ENCODE peak calls at places on chromosomes 13 and 19, in ten cellular contexts. X is CD4-positive, alpha-beta T cell; D is cardiac muscle cell; S is ascending aorta; R is progenitor cell of endocrine pancreas; C is AG09319; V is neural crest cell; Q is mesothelial cell of epicardium; N is body of pancreas; B is mucosa of descending colon. Y is an unnamed sample.

GRCh38 chr13:50156140-50156539 is 140.9 kb downstream of the KCNRG start:
- DNase-seq in C (no peak), B (no peak), Q (no peak), D (peak), N (no peak), X (no peak), S (no peak), R (no peak), V (no peak), Y (no peak)

GRCh38 chr19:47110521-47111080 is 3.0 kb downstream of the ZC3H4 start:
- DNase-seq in B (peak), S (no peak), N (peak), C (no peak), V (no peak), Q (no peak), X (peak), D (no peak), R (no peak), Y (no peak)

GRCh38 chr19:17243854-17244617 is 1.7 kb downstream of the NR2F6 start:
- DNase-seq in R (peak), C (no peak), N (peak), D (peak), X (no peak), V (no peak), S (peak), B (peak), Q (no peak), Y (no peak)

GRCh38 chr13:47798906-47799305 is 202.2 kb downstream of the SUCLA2 start:
- DNase-seq in C (no peak), R (no peak), B (no peak), S (no peak), N (no peak), V (no peak), X (no peak), D (peak), Q (no peak), Y (no peak)

GRCh38 chr13:110301083-110301482 is 5.9 kb downstream of the COL4A1 start:
- DNase-seq in X (no peak), N (no peak), D (no peak), V (no peak), B (no peak), R (no peak), Q (no peak), C (no peak), S (peak), Y (no peak)

GRCh38 chr19:33823341-33823740 is 26.7 kb downstream of the KCTD15 start:
- DNase-seq in R (no peak), C (no peak), V (no peak), X (no peak), Q (no peak), D (no peak), S (peak), B (no peak), N (no peak), Y (no peak)

GRCh38 chr13:21106089-21106488 is 44.7 kb upstream of the LATS2 start:
- DNase-seq in R (no peak), N (no peak), B (no peak), C (no peak), S (peak), D (peak), Q (no peak), V (no peak), X (no peak), Y (no peak)

GRCh38 chr13:96551540-96551939 is 442.7 kb downstream of the OXGR1 start:
- DNase-seq in X (no peak), N (no peak), S (no peak), Q (no peak), B (no peak), D (no peak), C (no peak), V (no peak), R (no peak), Y (no peak)

GRCh38 chr19:16859626-16860025 is 29.2 kb upstream of the F2RL3 start:
- DNase-seq in S (no peak), N (no peak), C (no peak), X (no peak), Q (no peak), B (no peak), D (no peak), R (no peak), V (no peak), Y (no peak)

GRCh38 chr19:6887326-6887725 is at the start of gene ADGRE1:
- DNase-seq in V (no peak), S (no peak), N (no peak), B (no peak), D (no peak), C (no peak), Q (no peak), X (no peak), R (no peak), Y (no peak)

GRCh38 chr13:113112893-113113845 is 7.6 kb downstream of the F7 start:
- DNase-seq in N (no peak), Q (no peak), S (peak), R (peak), C (no peak), X (no peak), D (no peak), B (peak), V (no peak), Y (no peak)

GRCh38 chr13:108919036-108919907 is 289.9 kb downstream of the MYO16 start:
- DNase-seq in B (no peak), V (no peak), S (no peak), D (no peak), C (peak), Q (no peak), R (no peak), X (no peak), N (peak), Y (no peak)

GRCh38 chr13:79966039-79966438 is 374.9 kb downstream of the SPRY2 start:
- DNase-seq in V (no peak), C (no peak), N (no peak), D (peak), Q (no peak), X (no peak), R (no peak), S (no peak), B (no peak), Y (no peak)

GRCh38 chr19:52140077-52140710 is 456 bp upstream of the ZNF616 start:
- DNase-seq in N (no peak), V (no peak), D (no peak), X (no peak), S (no peak), Q (no peak), C (no peak), R (no peak), B (no peak), Y (no peak)

GRCh38 chr13:98484289-98485219 is 92.4 kb downstream of the STK24 start:
- DNase-seq in B (peak), S (peak), X (peak), V (peak), R (peak), D (peak), N (peak), C (peak), Q (no peak), Y (peak)

GRCh38 chr13:100789025-100789424 is 114.4 kb upstream of the TMTC4 start:
- DNase-seq in D (no peak), C (no peak), S (no peak), X (no peak), R (no peak), N (no peak), B (no peak), Q (no peak), V (no peak), Y (no peak)

GRCh38 chr19:1205114-1206062 is at the start of gene STK11:
- DNase-seq in X (peak), B (peak), D (peak), S (peak), C (peak), Q (peak), V (peak), N (peak), R (peak), Y (peak)

GRCh38 chr19:9969688-9969975 is 33.3 kb upstream of the OLFM2 start:
- DNase-seq in C (no peak), V (no peak), Q (no peak), N (no peak), S (no peak), X (no peak), B (no peak), D (no peak), R (no peak), Y (no peak)

GRCh38 chr19:1605236-1606137 is at the start of gene UQCR11:
- DNase-seq in S (peak), Q (peak), D (peak), X (peak), C (peak), R (peak), B (peak), N (peak), V (peak), Y (peak)

GRCh38 chr13:41645313-41645712 is 188.0 kb downstream of the RGCC start:
- DNase-seq in X (no peak), Q (no peak), C (peak), S (peak), R (no peak), D (peak), V (no peak), N (peak), B (no peak), Y (no peak)

GRCh38 chr19:498591-498950 is 2.3 kb downstream of the MADCAM1 start:
- DNase-seq in V (no peak), C (no peak), Q (no peak), D (no peak), N (no peak), X (no peak), R (no peak), B (no peak), S (no peak), Y (no peak)

GRCh38 chr13:99903140-99903539 is 68.4 kb downstream of the ZIC5 start:
- DNase-seq in N (no peak), R (no peak), V (no peak), D (no peak), S (no peak), C (no peak), B (no peak), X (no peak), Q (no peak), Y (no peak)

GRCh38 chr19:722553-723101 is 13.9 kb downstream of the PALM start:
- DNase-seq in Q (no peak), D (no peak), C (no peak), V (no peak), S (no peak), N (no peak), B (no peak), R (no peak), X (no peak), Y (no peak)

GRCh38 chr19:16581145-16581970 is 9.1 kb upstream of the SLC35E1 start:
- DNase-seq in V (no peak), S (no peak), X (no peak), C (no peak), N (peak), B (no peak), D (no peak), Q (no peak), R (no peak), Y (no peak)

GRCh38 chr19:46616631-46617322 is 8.1 kb downstream of the PTGIR start:
- DNase-seq in R (no peak), Q (no peak), V (peak), X (no peak), B (no peak), D (peak), C (no peak), S (no peak), N (peak), Y (peak)

GRCh38 chr19:1396768-1397679 is 4.3 kb downstream of the GAMT start:
- DNase-seq in V (no peak), D (no peak), S (no peak), Q (no peak), X (no peak), C (no peak), N (peak), R (no peak), B (no peak), Y (no peak)

GRCh38 chr13:75482070-75482819 is at the start of gene TBC1D4:
- DNase-seq in R (peak), D (peak), Q (peak), C (peak), S (peak), X (peak), V (peak), B (peak), N (peak), Y (no peak)

GRCh38 chr13:71577127-71577526 is 289.9 kb downstream of the DACH1 start:
- DNase-seq in S (no peak), R (no peak), Q (no peak), D (peak), X (no peak), V (no peak), N (no peak), B (no peak), C (no peak), Y (no peak)

GRCh38 chr13:33188093-33188882 is 97.3 kb downstream of the STARD13 start:
- DNase-seq in D (peak), Q (no peak), S (no peak), R (no peak), B (no peak), X (no peak), V (no peak), C (no peak), N (no peak), Y (no peak)

GRCh38 chr13:33519561-33520479 is 234.3 kb upstream of the STARD13 start:
- DNase-seq in D (peak), Q (no peak), S (no peak), N (no peak), V (no peak), C (peak), X (no peak), R (no peak), B (no peak), Y (no peak)

GRCh38 chr19:52102163-52102562 is 6.6 kb upstream of the ZNF841 start:
- DNase-seq in B (no peak), Q (no peak), D (no peak), R (no peak), X (no peak), N (no peak), V (no peak), C (no peak), S (no peak), Y (no peak)

GRCh38 chr13:61728468-61728867 is 312.8 kb upstream of the PCDH20 start:
- DNase-seq in R (no peak), X (no peak), N (peak), B (no peak), S (no peak), C (no peak), V (no peak), Q (no peak), D (peak), Y (no peak)

GRCh38 chr19:17259934-17260333 is 4.6 kb downstream of the USHBP1 start:
- DNase-seq in S (no peak), D (no peak), X (no peak), N (peak), B (no peak), V (no peak), R (no peak), Q (no peak), C (no peak), Y (no peak)

GRCh38 chr13:20388184-20388583 is 137.5 kb downstream of the CRYL1 start:
- DNase-seq in N (no peak), Q (no peak), R (no peak), B (no peak), X (no peak), V (no peak), D (no peak), C (no peak), S (no peak), Y (no peak)

GRCh38 chr19:55169136-55169535 is 2.7 kb upstream of the DNAAF3 start:
- DNase-seq in X (no peak), Q (no peak), D (no peak), V (no peak), C (no peak), R (no peak), B (no peak), N (no peak), S (no peak), Y (no peak)
- TF ChIP-seq CTCF in X (no peak), Q (no peak), D (no peak), V (no peak), C (no peak), R (no peak), B (no peak), N (no peak), S (no peak), Y (no peak)

GRCh38 chr13:23159205-23159586 is 21.6 kb upstream of the SGCG start:
- DNase-seq in N (peak), X (no peak), S (peak), B (no peak), V (peak), C (no peak), D (peak), Q (no peak), R (peak), Y (peak)
- TF ChIP-seq CTCF in N (no peak), X (no peak), S (peak), B (no peak), V (peak), C (peak), D (peak), Q (peak), R (peak), Y (peak)

DNA sequence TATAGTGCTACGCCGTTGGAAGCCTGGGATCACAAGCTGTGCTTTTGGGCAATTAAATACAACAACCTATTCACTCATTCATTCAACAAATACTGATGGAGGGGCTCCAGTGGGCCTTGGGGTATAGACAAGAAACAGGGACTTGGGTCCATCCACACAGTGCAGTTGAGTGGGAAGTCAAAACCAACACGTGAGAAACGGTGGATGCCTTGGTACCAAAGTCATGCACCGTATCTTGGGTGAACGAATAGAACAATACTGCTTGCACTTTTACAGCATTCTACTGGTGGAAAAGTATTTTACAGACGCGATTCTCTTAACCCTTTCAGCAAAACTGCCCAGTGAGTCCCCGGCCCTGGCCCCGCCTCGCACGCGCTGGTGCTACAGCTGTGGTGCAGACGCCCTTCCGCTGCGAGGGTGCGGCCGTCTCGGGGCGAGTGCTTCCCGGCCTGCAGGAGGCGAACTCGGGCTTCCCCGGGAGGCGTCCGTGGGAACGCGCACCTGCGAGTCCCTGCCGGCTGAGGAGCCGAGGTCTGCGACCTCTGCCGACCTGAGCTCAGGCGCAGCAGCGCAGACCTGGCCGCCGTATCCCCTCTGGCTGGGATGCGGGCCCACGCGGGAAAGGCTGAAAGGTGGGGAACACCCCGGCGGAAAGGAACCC is 8.3 kb downstream of the TNFRSF19 start:
- DNase-seq in V (peak), S (peak), R (peak), X (peak), D (peak), B (peak), N (peak), C (peak), Q (peak), Y (no peak)
- TF ChIP-seq CTCF in V (peak), S (peak), R (peak), X (peak), D (peak), B (peak), N (peak), C (peak), Q (peak), Y (peak)

GRCh38 chr13:102556806-102557205 is 40.0 kb upstream of the TPP2 start:
- DNase-seq in R (no peak), N (no peak), D (no peak), S (no peak), V (no peak), B (no peak), C (no peak), Q (no peak), X (no peak), Y (no peak)

GRCh38 chr13:102558029-102558428 is 38.8 kb upstream of the TPP2 start:
- DNase-seq in V (no peak), C (no peak), N (no peak), S (no peak), B (no peak), D (no peak), X (no peak), R (no peak), Q (no peak), Y (no peak)

GRCh38 chr13:102561933-102562332 is 34.9 kb upstream of the TPP2 start:
- DNase-seq in R (no peak), X (no peak), Q (no peak), B (no peak), N (no peak), C (no peak), S (no peak), D (no peak), V (no peak), Y (no peak)

GRCh38 chr13:102550507-102550906 is 46.3 kb upstream of the TPP2 start:
- DNase-seq in S (no peak), Q (no peak), C (no peak), V (no peak), R (no peak), B (no peak), X (no peak), D (no peak), N (no peak), Y (no peak)

GRCh38 chr13:102555914-102556553 is 40.8 kb upstream of the TPP2 start:
- DNase-seq in N (no peak), S (no peak), Q (no peak), X (no peak), R (no peak), B (no peak), C (no peak), D (peak), V (peak), Y (no peak)
- TF ChIP-seq CTCF in N (peak), S (peak), Q (no peak), X (peak), R (peak), B (no peak), C (peak), D (peak), V (peak), Y (peak)

DNA sequence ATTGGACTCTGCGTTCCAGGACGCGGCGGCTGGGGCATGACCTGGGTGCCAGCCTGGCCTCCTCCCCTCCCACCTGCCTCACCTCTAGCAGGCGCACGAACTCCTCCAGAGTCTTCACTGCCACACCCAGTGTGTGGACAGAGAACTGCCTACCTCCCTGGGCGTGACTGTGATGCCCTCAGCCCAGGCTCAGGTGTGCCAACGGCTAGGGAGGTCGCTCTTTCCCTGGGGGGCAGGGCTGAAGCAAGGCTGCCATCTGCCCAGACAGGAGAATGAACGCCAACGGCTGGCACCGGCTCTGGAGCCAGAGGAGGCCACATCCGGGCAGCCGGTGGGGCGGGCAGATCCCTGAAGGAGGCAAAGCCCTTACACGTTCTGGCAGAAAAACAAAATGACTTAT is 11.3 kb downstream of the NANOS3 start:
- DNase-seq in D (no peak), S (no peak), N (no peak), C (no peak), R (no peak), V (no peak), B (peak), X (no peak), Q (no peak), Y (no peak)
- TF ChIP-seq CTCF in D (no peak), S (no peak), N (no peak), C (no peak), R (no peak), V (no peak), B (no peak), X (no peak), Q (no peak), Y (no peak)

GRCh38 chr19:13959962-13960862 is 7.9 kb downstream of the DCAF15 start:
- DNase-seq in V (no peak), B (no peak), D (no peak), Q (no peak), S (no peak), N (no peak), X (no peak), C (no peak), R (no peak), Y (no peak)
- TF ChIP-seq CTCF in V (peak), B (no peak), D (peak), Q (peak), S (no peak), N (peak), X (peak), C (peak), R (peak), Y (no peak)

DNA sequence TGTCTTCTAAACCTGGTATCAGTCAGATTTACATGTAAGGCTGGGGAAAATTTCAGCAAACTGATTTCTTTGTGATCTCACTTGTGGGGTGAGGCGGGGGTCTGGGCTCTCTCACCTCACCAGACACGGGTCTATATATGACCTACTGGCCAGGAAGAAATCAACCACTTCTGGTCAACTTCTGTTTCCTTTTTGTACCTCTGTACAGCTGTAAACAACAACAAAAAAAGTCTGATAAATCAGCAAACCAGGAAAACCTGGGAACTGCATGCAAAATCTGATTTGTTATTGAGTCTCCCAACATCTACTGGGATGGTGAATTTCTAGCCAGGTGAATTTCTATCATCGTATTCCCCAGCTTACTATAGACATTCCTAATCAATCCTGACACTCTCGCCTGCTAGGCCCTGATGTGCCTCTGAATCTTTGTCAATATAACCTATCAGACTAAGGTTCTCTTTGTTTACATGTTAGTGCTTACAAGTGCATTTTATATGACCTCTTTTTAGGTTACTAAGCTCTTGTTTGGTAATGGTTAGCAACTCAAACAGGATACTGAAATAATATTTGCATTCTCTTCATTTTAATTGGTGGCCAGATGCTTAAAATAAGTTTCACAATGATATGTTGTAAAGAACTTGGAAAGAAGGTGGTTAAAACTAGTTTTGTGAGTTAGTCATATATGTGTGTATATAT is 77.7 kb downstream of the LRRC63 start:
- DNase-seq in V (no peak), R (no peak), C (no peak), Q (no peak), D (no peak), N (no peak), B (no peak), S (no peak), X (no peak), Y (no peak)
- TF ChIP-seq CTCF in V (no peak), R (no peak), C (no peak), Q (no peak), D (no peak), N (no peak), B (no peak), S (no peak), X (peak), Y (no peak)

GRCh38 chr19:36032251-36033104 is at the start of gene CLIP3:
- DNase-seq in D (peak), S (peak), Q (peak), N (peak), C (peak), R (peak), X (peak), B (peak), V (peak), Y (peak)
- TF ChIP-seq CTCF in D (peak), S (no peak), Q (no peak), N (no peak), C (no peak), R (no peak), X (no peak), B (no peak), V (no peak), Y (no peak)

Y was measured in D721Med.